ENCODE peak calls at places on chromosome X, in nine cellular contexts. K, A, U, W, C, P, Z, X and L are unnamed samples.

GRCh38 chrX:38616904-38617303 is 55.6 kb downstream of the TSPAN7 start:
- DNase-seq in K (no peak), A (no peak), U (no peak), C (no peak), W (no peak), P (no peak), Z (no peak), X (no peak), L (no peak)

GRCh38 chrX:103396186-103396585 is 19.8 kb downstream of the BEX3 start:
- DNase-seq in C (no peak), X (peak), W (no peak), K (no peak), Z (peak), P (no peak), A (no peak), U (peak), L (no peak)

GRCh38 chrX:69179380-69179911 is 14.2 kb upstream of the PJA1 start:
- DNase-seq in K (no peak), A (peak), W (peak), Z (no peak), X (peak), U (peak), C (no peak), P (peak), L (no peak)

GRCh38 chrX:15384304-15384703 is at the start of gene VEGFD:
- DNase-seq in X (peak), P (no peak), W (no peak), U (peak), A (no peak), C (no peak), Z (peak), K (no peak), L (no peak)

GRCh38 chrX:68827848-68828562 is 816 bp upstream of the EFNB1 start:
- DNase-seq in X (peak), Z (peak), P (peak), A (peak), W (peak), U (peak), C (peak), K (peak), L (no peak)

GRCh38 chrX:107747596-107748161 is 27.9 kb downstream of the TSC22D3 start:
- DNase-seq in U (peak), K (no peak), P (no peak), C (no peak), Z (peak), X (peak), W (no peak), A (no peak), L (no peak)

GRCh38 chrX:39682778-39683177 is 415.0 kb downstream of the BCOR start:
- DNase-seq in X (no peak), P (no peak), U (no peak), C (no peak), A (no peak), K (no peak), W (peak), Z (no peak), L (no peak)

GRCh38 chrX:14356401-14356800 is 172.9 kb upstream of the GLRA2 start:
- DNase-seq in K (no peak), C (no peak), X (peak), Z (peak), A (no peak), P (no peak), W (no peak), U (peak), L (no peak)

GRCh38 chrX:103722505-103722904 is 11.8 kb downstream of the TMEM31 start:
- DNase-seq in W (no peak), C (no peak), K (no peak), A (no peak), Z (peak), U (peak), P (peak), X (peak), L (no peak)

GRCh38 chrX:107324493-107325310 is 118.3 kb downstream of the DNAAF6 start:
- DNase-seq in K (no peak), U (peak), C (no peak), W (peak), A (no peak), X (peak), Z (peak), P (peak), L (no peak)

GRCh38 chrX:73581002-73581628 is 18.1 kb downstream of the CHIC1 start:
- DNase-seq in K (no peak), P (no peak), Z (peak), C (no peak), X (no peak), A (no peak), U (no peak), W (no peak), L (no peak)

GRCh38 chrX:71227370-71228062 is 4.5 kb downstream of the GJB1 start:
- DNase-seq in C (no peak), X (no peak), Z (no peak), W (no peak), P (no peak), A (no peak), U (no peak), K (no peak), L (no peak)

GRCh38 chrX:2828404-2829065 is at the start of gene GYG2:
- DNase-seq in X (peak), K (no peak), P (no peak), U (peak), Z (peak), W (peak), A (no peak), C (no peak), L (no peak)

GRCh38 chrX:5702890-5703289 is 525.8 kb downstream of the NLGN4X start:
- DNase-seq in X (no peak), Z (no peak), W (no peak), A (no peak), K (no peak), P (no peak), U (no peak), C (no peak), L (no peak)

GRCh38 chrX:55908685-55909212 is 191.2 kb downstream of the RRAGB start:
- DNase-seq in X (peak), K (no peak), P (peak), U (peak), C (no peak), W (peak), Z (peak), A (peak), L (no peak)

GRCh38 chrX:72641601-72642000 is 69.0 kb upstream of the HDAC8 start:
- DNase-seq in U (no peak), Z (no peak), C (no peak), W (no peak), K (no peak), X (no peak), P (no peak), A (no peak), L (no peak)

GRCh38 chrX:115940888-115941332 is 229.6 kb upstream of the AGTR2 start:
- DNase-seq in W (peak), X (peak), Z (peak), A (peak), C (no peak), K (peak), U (no peak), P (peak), L (peak)

GRCh38 chrX:53714580-53715335 is 28.2 kb upstream of the HUWE1 start:
- DNase-seq in C (no peak), K (peak), W (no peak), A (no peak), P (no peak), U (peak), Z (peak), X (peak), L (peak)

GRCh38 chrX:42944381-42944998 is 166.5 kb upstream of the PPP1R2C start:
- DNase-seq in K (no peak), X (no peak), C (no peak), P (no peak), U (no peak), W (no peak), A (no peak), Z (no peak), L (no peak)

GRCh38 chrX:107823456-107823855 is 2.2 kb upstream of the MID2 start:
- DNase-seq in U (peak), A (no peak), W (no peak), X (peak), Z (peak), C (no peak), P (no peak), K (no peak), L (no peak)

GRCh38 chrX:111361751-111362150 is 50.2 kb downstream of the DCX start:
- DNase-seq in A (no peak), P (no peak), U (no peak), W (no peak), Z (no peak), X (no peak), C (no peak), K (no peak), L (no peak)

GRCh38 chrX:150512426-150512825 is 56.0 kb upstream of the MTM1 start:
- DNase-seq in A (no peak), Z (no peak), C (no peak), X (no peak), K (no peak), W (no peak), P (no peak), U (no peak), L (no peak)

GRCh38 chrX:125287282-125287681 is 32.4 kb upstream of the TEX13C start:
- DNase-seq in K (no peak), U (no peak), X (no peak), W (no peak), C (no peak), A (no peak), Z (no peak), P (no peak), L (no peak)

GRCh38 chrX:121259170-121259569 is 211.8 kb downstream of the GLUD2 start:
- DNase-seq in U (no peak), K (no peak), X (no peak), C (no peak), P (no peak), W (no peak), A (no peak), Z (no peak), L (no peak)

GRCh38 chrX:48071064-48071985 is at the start of gene ZNF630:
- DNase-seq in U (peak), A (peak), Z (peak), C (peak), W (peak), X (peak), P (peak), K (peak), L (no peak)

GRCh38 chrX:20412871-20413486 is 146.3 kb upstream of the RPS6KA3 start:
- DNase-seq in Z (no peak), C (no peak), K (peak), W (no peak), U (no peak), X (no peak), P (no peak), A (no peak), L (no peak)

GRCh38 chrX:135489542-135489941 is 30.9 kb upstream of the INTS6L start:
- DNase-seq in A (no peak), P (no peak), X (no peak), U (no peak), Z (no peak), W (no peak), C (no peak), K (no peak), L (no peak)

GRCh38 chrX:23557070-23557469 is 110.2 kb upstream of the PRDX4 start:
- DNase-seq in K (no peak), U (no peak), W (no peak), X (no peak), Z (peak), P (no peak), A (no peak), C (no peak), L (no peak)

GRCh38 chrX:107710617-107711391 is 64.8 kb downstream of the TSC22D3 start:
- DNase-seq in W (no peak), P (no peak), Z (peak), C (no peak), U (peak), A (no peak), X (peak), K (peak), L (no peak)

GRCh38 chrX:20432746-20433374 is 166.2 kb upstream of the RPS6KA3 start:
- DNase-seq in C (no peak), K (no peak), Z (peak), U (no peak), A (no peak), P (no peak), X (peak), W (no peak), L (no peak)

GRCh38 chrX:38717871-38718270 is 83.4 kb upstream of the MID1IP1 start:
- DNase-seq in Z (peak), K (no peak), A (no peak), X (peak), C (no peak), P (no peak), U (peak), W (peak), L (no peak)